ENCODE peak calls at places on chromosome 10, in ten cellular contexts. A is left ventricle myocardium inferior, J is AG04450, D is GM12878, K is AG09309, R is keratinocyte, G is psoas muscle, V is GM12865, W is endodermal cell, Q is neural progenitor cell. L is an unnamed sample.
A peak's percentile ranks its signal among the peaks of the same experiment; 100 is the strongest.

GRCh38 chr10:1185911-1186692 is 129.9 kb downstream of the WDR37 start:
- DNase-seq in A (no peak), J (no peak), D (no peak), K (no peak), R (no peak), G (no peak), V (no peak), W (no peak), Q (no peak), L (no peak)

GRCh38 chr10:43983856-43984271 is 335.2 kb upstream of the ZNF32 start:
- DNase-seq in A (no peak), J (no peak), D (no peak), K (no peak), R (no peak), G (no peak), V (no peak), W (no peak), Q (no peak), L (no peak)

GRCh38 chr10:35470535-35470934 is 134.2 kb downstream of the CCNY start:
- DNase-seq in A (no peak), J (no peak), D (no peak), K (no peak), R (no peak), G (no peak), V (no peak), W (peak; percentile 86), Q (peak; percentile 75), L (no peak)

GRCh38 chr10:89088901-89089300 is 98.3 kb downstream of the FAS start:
- DNase-seq in A (no peak), J (peak; percentile 43), D (no peak), K (no peak), R (no peak), G (no peak), V (no peak), W (no peak), Q (no peak), L (no peak)

GRCh38 chr10:47031953-47032465 is 120.8 kb downstream of the PTPN20 start:
- DNase-seq in A (no peak), J (no peak), D (no peak), K (peak; percentile 23), R (no peak), G (peak; percentile 57), V (no peak), W (peak; percentile 23), Q (no peak), L (peak; percentile 21)

GRCh38 chr10:108452483-108453060 is 1288.1 kb upstream of the SORCS1 start:
- DNase-seq in A (no peak), J (no peak), D (no peak), K (no peak), R (no peak), G (no peak), V (no peak), W (no peak), Q (no peak), L (no peak)

GRCh38 chr10:36671607-36672006 is 453.8 kb upstream of the ANKRD30A start:
- DNase-seq in A (no peak), J (no peak), D (no peak), K (peak; percentile 51), R (no peak), G (no peak), V (no peak), W (no peak), Q (no peak), L (peak; percentile 12)

GRCh38 chr10:10078476-10078875 is 939.2 kb upstream of the CELF2 start:
- DNase-seq in A (no peak), J (no peak), D (no peak), K (no peak), R (no peak), G (no peak), V (no peak), W (no peak), Q (no peak), L (no peak)

GRCh38 chr10:118045842-118046490 is 775 bp downstream of the RAB11FIP2 start:
- DNase-seq in A (no peak), J (no peak), D (peak; percentile 4), K (no peak), R (no peak), G (no peak), V (peak; percentile 34), W (no peak), Q (no peak), L (peak; percentile 38)

GRCh38 chr10:103145046-103145445 is 48.0 kb downstream of the NT5C2 start:
- DNase-seq in A (no peak), J (peak; percentile 60), D (no peak), K (no peak), R (no peak), G (no peak), V (no peak), W (no peak), Q (no peak), L (no peak)

GRCh38 chr10:97686962-97687784 is at the start of gene AVPI1:
- DNase-seq in A (peak; percentile 97), J (peak; percentile 91), D (peak; percentile 76), K (peak; percentile 92), R (peak; percentile 91), G (peak; percentile 97), V (peak; percentile 96), W (peak; percentile 99), Q (peak; percentile 99), L (peak; percentile 99)

GRCh38 chr10:31808258-31809218 is 120.1 kb downstream of the ARHGAP12 start:
- DNase-seq in A (no peak), J (peak; percentile 48), D (peak; percentile 49), K (peak; percentile 74), R (no peak), G (peak; percentile 23), V (peak; percentile 74), W (peak; percentile 52), Q (peak; percentile 41), L (peak; percentile 52)
- TF ChIP-seq CTCF in A (peak; percentile 68), J (peak; percentile 39), D (peak; percentile 27), K (peak; percentile 29), R (no peak), G (peak; percentile 70), V (peak; percentile 25), W (peak; percentile 77), Q (peak; percentile 75), L (peak; percentile 10)

GRCh38 chr10:123149568-123150228 is 1.8 kb downstream of the HMX2 start:
- DNase-seq in A (no peak), J (no peak), D (no peak), K (no peak), R (no peak), G (no peak), V (no peak), W (peak; percentile 81), Q (peak; percentile 79), L (peak; percentile 64)

GRCh38 chr10:123149162-123149567 is 1.2 kb downstream of the HMX2 start:
- DNase-seq in A (no peak), J (no peak), D (no peak), K (no peak), R (no peak), G (no peak), V (no peak), W (peak; percentile 51), Q (no peak), L (no peak)

GRCh38 chr10:123148414-123149161 is 652 bp downstream of the HMX2 start:
- DNase-seq in A (no peak), J (no peak), D (no peak), K (no peak), R (no peak), G (no peak), V (no peak), W (peak; percentile 85), Q (peak; percentile 66), L (no peak)

GRCh38 chr10:123150986-123151738 is 3.0 kb upstream of the BUB3 start:
- DNase-seq in A (no peak), J (no peak), D (no peak), K (no peak), R (no peak), G (no peak), V (peak; percentile 77), W (peak; percentile 86), Q (peak; percentile 71), L (peak; percentile 59)

GRCh38 chr10:123150229-123150985 is 2.5 kb downstream of the HMX2 start:
- DNase-seq in A (no peak), J (no peak), D (no peak), K (no peak), R (no peak), G (no peak), V (no peak), W (no peak), Q (peak; percentile 83), L (no peak)
- H3K4me3 ChIP-seq in A (peak overlapping the region; percentile 60), J (peak overlapping the region; percentile 50), D (peak overlapping the region; percentile 70), K (no peak overlapping the region), R (peak overlapping the region; percentile 54), G (peak overlapping the region; percentile 58), V (peak overlapping the region; percentile 41), W (peak overlapping the region; percentile 73), Q (peak overlapping the region; percentile 43), L (peak overlapping the region; percentile 37)

DNA sequence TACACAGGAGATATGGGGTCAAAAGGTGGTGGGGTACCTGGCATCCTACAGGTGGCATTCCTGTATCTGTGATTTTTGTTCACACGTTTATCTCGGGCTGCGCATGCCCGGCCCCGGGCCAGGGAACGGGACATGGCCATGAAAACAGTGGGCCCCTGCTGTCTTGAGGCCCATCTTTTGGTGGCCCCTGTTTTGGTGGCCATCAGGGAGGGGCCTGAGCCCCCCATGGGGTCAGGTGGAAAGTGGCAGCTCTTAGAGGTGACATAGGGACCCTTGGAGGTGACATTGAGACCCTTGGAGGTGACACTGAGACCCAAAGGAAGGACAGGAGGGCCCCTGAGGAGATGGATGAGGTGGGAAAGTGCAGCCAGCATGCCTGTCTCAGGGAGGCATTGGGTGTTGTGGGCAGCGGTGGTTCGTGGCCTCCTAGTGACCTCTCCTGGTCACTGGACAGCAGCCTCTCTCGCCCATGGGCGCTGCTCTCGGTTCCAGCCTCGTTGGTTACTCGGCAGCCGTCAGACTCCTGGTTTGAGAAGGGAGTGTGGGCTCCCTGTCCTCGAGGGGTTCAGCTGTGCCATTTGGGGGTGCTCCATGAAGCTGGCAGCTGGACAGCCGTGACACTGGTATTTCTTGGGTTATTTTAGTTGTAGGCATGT is 39.9 kb downstream of the INPP5A start:
- DNase-seq in A (peak; percentile 48), J (no peak), D (no peak), K (no peak), R (no peak), G (no peak), V (no peak), W (peak; percentile 53), Q (peak; percentile 48), L (no peak)
- TF ChIP-seq CTCF in A (peak; percentile 56), J (no peak), D (no peak), K (peak; percentile 20), R (no peak), G (peak; percentile 61), V (no peak), W (peak; percentile 48), Q (peak; percentile 36), L (no peak)

DNA sequence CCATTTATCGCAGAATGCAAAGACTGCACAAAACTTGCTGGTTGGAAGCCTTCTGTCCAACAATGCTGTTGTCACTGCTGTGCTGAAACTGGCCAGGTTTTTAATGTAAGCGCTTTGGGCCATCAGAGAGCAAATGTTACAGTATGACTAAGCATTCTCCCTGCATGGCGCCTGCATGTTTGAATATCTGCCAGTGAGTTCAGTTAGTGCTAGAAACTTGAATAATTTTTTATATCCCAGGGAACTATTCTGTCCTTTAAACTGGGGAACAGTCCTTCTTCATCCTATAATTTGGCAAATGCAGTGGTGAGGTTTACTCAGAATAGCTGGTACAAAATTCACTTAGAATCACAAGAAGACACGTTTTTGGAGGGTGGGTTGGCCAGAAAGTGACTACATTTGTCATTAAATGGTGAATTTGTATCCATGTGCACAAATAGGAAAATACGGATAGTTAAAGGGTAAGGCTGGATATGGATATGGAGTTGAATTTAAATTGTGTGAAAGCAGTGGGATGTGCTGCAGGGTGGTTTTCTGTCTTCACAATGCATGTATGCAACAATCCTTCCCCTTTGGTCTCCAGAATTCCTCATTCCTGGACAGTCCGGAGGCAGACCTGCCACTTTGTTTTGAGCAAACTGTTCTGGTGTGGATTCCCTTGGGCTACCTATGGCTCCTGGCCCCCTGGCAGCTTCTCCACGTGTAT is 1.7 kb downstream of the ABCC2 start:
- DNase-seq in A (no peak), J (peak; percentile 59), D (no peak), K (peak; percentile 62), R (no peak), G (peak; percentile 20), V (no peak), W (no peak), Q (no peak), L (peak; percentile 51)
- H3K4me3 ChIP-seq in A (no peak overlapping the region), J (no peak overlapping the region), D (no peak overlapping the region), K (no peak overlapping the region), R (no peak overlapping the region), G (no peak overlapping the region), V (no peak overlapping the region), W (no peak overlapping the region), Q (no peak overlapping the region), L (no peak overlapping the region)